ENCODE peak calls at places on chromosomes 6 and 20, in six cellular contexts. One of them, this sample, is unnamed.

GRCh38 chr20:31934968-31935764 is 16.7 kb downstream of the PDRG1 start:
- DNase-seq in T-cell: no peak
- DNase-seq in WERI-Rb-1: peak; percentile 22
- DNase-seq in type B pancreatic cell: no peak
- DNase-seq in AG04450: no peak
- DNase-seq in OCI-LY7: peak; percentile 48
- DNase-seq in this sample: no peak

GRCh38 chr20:36094497-36094896 is 60.0 kb upstream of the EPB41L1 start:
- DNase-seq in T-cell: no peak
- DNase-seq in WERI-Rb-1: no peak
- DNase-seq in type B pancreatic cell: no peak
- DNase-seq in AG04450: no peak
- DNase-seq in OCI-LY7: no peak
- DNase-seq in this sample: no peak

GRCh38 chr6:10478187-10479040 is 42.7 kb upstream of the GCNT2 start:
- DNase-seq in T-cell: no peak
- DNase-seq in WERI-Rb-1: no peak
- DNase-seq in type B pancreatic cell: no peak
- DNase-seq in AG04450: peak; percentile 2
- DNase-seq in OCI-LY7: peak; percentile 69
- DNase-seq in this sample: no peak

GRCh38 chr6:134714679-134715078 is 235.2 kb downstream of the ALDH8A1 start:
- DNase-seq in T-cell: no peak
- DNase-seq in WERI-Rb-1: no peak
- DNase-seq in type B pancreatic cell: no peak
- DNase-seq in AG04450: no peak
- DNase-seq in OCI-LY7: no peak
- DNase-seq in this sample: no peak

GRCh38 chr6:15274696-15275387 is 29.0 kb downstream of the JARID2 start:
- DNase-seq in T-cell: no peak
- DNase-seq in WERI-Rb-1: no peak
- DNase-seq in type B pancreatic cell: no peak
- DNase-seq in AG04450: no peak
- DNase-seq in OCI-LY7: no peak
- DNase-seq in this sample: no peak

GRCh38 chr6:85394853-85395538 is 54.9 kb upstream of the NT5E start:
- DNase-seq in T-cell: no peak
- DNase-seq in WERI-Rb-1: no peak
- DNase-seq in type B pancreatic cell: no peak
- DNase-seq in AG04450: no peak
- DNase-seq in OCI-LY7: no peak
- DNase-seq in this sample: no peak

GRCh38 chr6:29419516-29419915 is 4.8 kb downstream of the OR12D1 start:
- DNase-seq in T-cell: no peak
- DNase-seq in WERI-Rb-1: no peak
- DNase-seq in type B pancreatic cell: no peak
- DNase-seq in AG04450: no peak
- DNase-seq in OCI-LY7: no peak
- DNase-seq in this sample: no peak

GRCh38 chr20:40986774-40987173 is 41.8 kb upstream of the TOP1 start:
- DNase-seq in T-cell: no peak
- DNase-seq in WERI-Rb-1: no peak
- DNase-seq in type B pancreatic cell: no peak
- DNase-seq in AG04450: no peak
- DNase-seq in OCI-LY7: peak; percentile 85
- DNase-seq in this sample: no peak

GRCh38 chr20:46607849-46608497 is 43.3 kb downstream of the SLC13A3 start:
- DNase-seq in T-cell: no peak
- DNase-seq in WERI-Rb-1: no peak
- DNase-seq in type B pancreatic cell: no peak
- DNase-seq in AG04450: no peak
- DNase-seq in OCI-LY7: no peak
- DNase-seq in this sample: no peak

GRCh38 chr6:122984393-122984792 is 11.6 kb upstream of the CLVS2 start:
- DNase-seq in T-cell: no peak
- DNase-seq in WERI-Rb-1: no peak
- DNase-seq in type B pancreatic cell: no peak
- DNase-seq in AG04450: no peak
- DNase-seq in OCI-LY7: no peak
- DNase-seq in this sample: no peak

GRCh38 chr6:56400273-56400672 is 152.9 kb upstream of the COL21A1 start:
- DNase-seq in T-cell: no peak
- DNase-seq in WERI-Rb-1: no peak
- DNase-seq in type B pancreatic cell: no peak
- DNase-seq in AG04450: no peak
- DNase-seq in OCI-LY7: no peak
- DNase-seq in this sample: no peak

GRCh38 chr6:136525586-136526195 is 24.5 kb downstream of the MAP7 start:
- DNase-seq in T-cell: no peak
- DNase-seq in WERI-Rb-1: no peak
- DNase-seq in type B pancreatic cell: no peak
- DNase-seq in AG04450: no peak
- DNase-seq in OCI-LY7: no peak
- DNase-seq in this sample: peak; percentile 20

GRCh38 chr6:70863343-70863742 is 93.5 kb downstream of the B3GAT2 start:
- DNase-seq in T-cell: no peak
- DNase-seq in WERI-Rb-1: no peak
- DNase-seq in type B pancreatic cell: no peak
- DNase-seq in AG04450: no peak
- DNase-seq in OCI-LY7: peak; percentile 12
- DNase-seq in this sample: no peak

GRCh38 chr6:163165922-163166321 is 248.6 kb upstream of the QKI start:
- DNase-seq in T-cell: no peak
- DNase-seq in WERI-Rb-1: no peak
- DNase-seq in type B pancreatic cell: no peak
- DNase-seq in AG04450: no peak
- DNase-seq in OCI-LY7: no peak
- DNase-seq in this sample: no peak

GRCh38 chr6:148890605-148891004 is 143.8 kb downstream of the UST start:
- DNase-seq in T-cell: no peak
- DNase-seq in WERI-Rb-1: no peak
- DNase-seq in type B pancreatic cell: no peak
- DNase-seq in AG04450: no peak
- DNase-seq in OCI-LY7: no peak
- DNase-seq in this sample: no peak

GRCh38 chr6:169918954-169919549 is 167.6 kb downstream of the ERMARD start:
- DNase-seq in T-cell: no peak
- DNase-seq in WERI-Rb-1: no peak
- DNase-seq in type B pancreatic cell: no peak
- DNase-seq in AG04450: no peak
- DNase-seq in OCI-LY7: no peak
- DNase-seq in this sample: no peak

GRCh38 chr20:57811373-57812020 is 101.7 kb upstream of the PMEPA1 start:
- DNase-seq in T-cell: no peak
- DNase-seq in WERI-Rb-1: no peak
- DNase-seq in type B pancreatic cell: no peak
- DNase-seq in AG04450: no peak
- DNase-seq in OCI-LY7: no peak
- DNase-seq in this sample: no peak

This sample was measured in NCI-H1930.